ENCODE peak calls at places on chromosomes 4 and X, in eight cellular contexts. B is ascending aorta, R is upper lobe of right lung, J is WTC11, H is left ventricle myocardium inferior, K is Peyer's patch, C is tibial artery, E is DND-41. F is an unnamed sample.

GRCh38 chr4:87560802-87561201 is 31.6 kb upstream of the SPARCL1 start:
- DNase-seq in B (no peak), R (no peak), J (no peak), H (no peak), K (no peak), C (no peak), E (no peak), F (no peak)

GRCh38 chrX:12210196-12210815 is 72.0 kb downstream of the FRMPD4 start:
- DNase-seq in B (no peak), R (no peak), J (no peak), H (peak; percentile 16), K (no peak), C (peak; percentile 22), E (no peak), F (no peak)

GRCh38 chrX:13755254-13755653 is 20.7 kb downstream of the OFD1 start:
- DNase-seq in B (no peak), R (no peak), J (no peak), H (no peak), K (no peak), C (no peak), E (no peak), F (no peak)

GRCh38 chrX:43655961-43656494 is at the start of gene MAOA:
- DNase-seq in B (peak; percentile 64), R (peak; percentile 92), J (peak; percentile 46), H (peak; percentile 80), K (peak; percentile 92), C (peak; percentile 95), E (no peak), F (no peak)

GRCh38 chrX:63754860-63755579 is 30.0 kb downstream of the ARHGEF9 start:
- DNase-seq in B (peak; percentile 89), R (peak; percentile 94), J (peak; percentile 89), H (peak; percentile 90), K (peak; percentile 96), C (peak; percentile 91), E (peak; percentile 93), F (peak; percentile 76)

GRCh38 chrX:154696328-154697045 is 43.1 kb upstream of the CTAG2 start:
- DNase-seq in B (no peak), R (no peak), J (no peak), H (no peak), K (no peak), C (no peak), E (no peak), F (no peak)

GRCh38 chr4:16205298-16206164 is 20.7 kb downstream of the TAPT1 start:
- DNase-seq in B (no peak), R (no peak), J (no peak), H (no peak), K (no peak), C (no peak), E (no peak), F (no peak)

GRCh38 chr4:151402150-151402865 is 6.7 kb upstream of the FHIP1A start:
- DNase-seq in B (no peak), R (no peak), J (no peak), H (no peak), K (peak; percentile 82), C (no peak), E (no peak), F (no peak)

GRCh38 chr4:80237992-80238391 is 28.5 kb upstream of the FGF5 start:
- DNase-seq in B (no peak), R (no peak), J (no peak), H (no peak), K (no peak), C (no peak), E (no peak), F (no peak)

GRCh38 chr4:36208884-36209473 is 35.3 kb downstream of the ARAP2 start:
- DNase-seq in B (no peak), R (no peak), J (no peak), H (no peak), K (peak; percentile 78), C (no peak), E (peak; percentile 71), F (no peak)

GRCh38 chr4:140809671-140810070 is 53.5 kb upstream of the TBC1D9 start:
- DNase-seq in B (no peak), R (no peak), J (no peak), H (no peak), K (no peak), C (no peak), E (no peak), F (no peak)

DNA sequence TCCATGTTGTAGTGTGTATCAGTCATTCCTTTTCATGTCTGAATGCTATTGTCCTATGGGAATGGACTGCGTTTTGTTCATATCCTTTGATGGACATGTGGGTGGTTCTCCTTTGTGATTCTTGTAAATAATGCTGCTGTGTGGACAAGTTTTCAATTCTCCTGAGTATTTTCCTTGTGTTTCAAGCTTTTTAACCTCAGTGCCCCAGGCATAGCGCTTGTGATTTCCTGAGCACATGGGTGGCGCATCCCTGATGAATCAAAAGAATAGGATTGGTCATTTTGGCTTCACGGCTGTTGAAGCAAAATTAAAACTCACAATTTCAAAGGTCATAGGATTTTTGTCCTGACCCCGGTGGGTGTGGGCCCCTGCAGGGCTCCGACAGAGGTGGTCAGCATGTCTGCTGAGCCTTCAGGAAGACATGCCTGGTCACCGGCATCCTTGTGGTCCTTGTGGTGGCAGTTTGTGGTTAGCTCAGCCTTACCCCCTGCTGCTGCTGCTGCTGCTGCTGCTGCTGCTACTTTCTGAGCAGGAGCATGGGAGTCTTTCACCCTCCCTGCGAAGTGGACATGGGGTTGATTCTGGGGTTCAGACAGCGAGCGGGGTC is 30.0 kb downstream of the SHROOM2 start:
- DNase-seq in B (no peak), R (no peak), J (no peak), H (no peak), K (no peak), C (no peak), E (peak; percentile 4), F (no peak)
- TF ChIP-seq CTCF in B (no peak), R (no peak), J (no peak), H (no peak), K (no peak), C (no peak), E (no peak), F (no peak)

DNA sequence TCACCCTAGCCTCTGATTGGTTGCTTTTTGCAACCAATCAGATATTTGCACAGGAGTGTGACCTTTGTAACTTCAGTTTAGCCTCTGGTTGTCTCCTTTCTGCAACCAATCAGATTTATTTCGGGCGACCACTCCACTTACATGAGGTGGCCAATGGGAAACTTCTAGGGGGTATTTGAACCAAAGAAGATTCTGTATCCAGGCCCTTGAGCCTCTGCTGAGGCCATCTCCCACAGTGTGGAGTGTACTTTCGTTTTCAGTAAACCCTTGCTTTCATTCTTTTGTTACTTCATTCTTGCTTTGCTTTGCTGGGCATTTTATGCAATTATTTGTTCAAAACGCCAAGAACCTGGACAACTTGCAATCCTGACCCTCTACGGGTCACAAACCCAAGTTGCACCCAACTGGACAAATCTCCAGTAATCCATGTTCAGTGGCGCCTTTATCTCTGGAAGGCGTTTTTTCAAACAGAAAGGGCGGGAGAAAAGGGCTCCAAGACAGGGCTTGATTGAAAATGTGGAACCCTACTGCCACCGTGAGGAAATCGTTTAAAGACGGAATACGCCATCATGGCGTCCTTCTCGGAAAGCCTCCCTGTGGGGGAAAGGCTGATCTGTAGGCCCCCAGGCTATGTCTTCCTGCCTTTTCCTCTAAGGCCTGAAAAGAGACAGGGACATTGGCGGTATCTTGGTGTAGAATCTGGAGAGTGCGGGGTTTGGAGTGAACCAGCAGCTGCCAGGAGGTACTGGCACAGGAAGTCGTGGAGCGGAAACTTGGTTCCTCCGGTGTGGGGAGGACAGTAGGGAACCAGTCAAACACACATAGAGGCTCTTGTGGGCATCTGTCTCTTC is 184.6 kb downstream of the OR13H1 start:
- DNase-seq in B (peak; percentile 21), R (no peak), J (peak; percentile 15), H (no peak), K (peak; percentile 90), C (no peak), E (no peak), F (no peak)
- TF ChIP-seq CTCF in B (peak; percentile 57), R (no peak), J (no peak), H (no peak), K (no peak), C (no peak), E (no peak), F (no peak)

GRCh38 chr4:96383349-96383748 is 543.5 kb downstream of the PDHA2 start:
- DNase-seq in B (no peak), R (no peak), J (no peak), H (no peak), K (no peak), C (no peak), E (no peak), F (no peak)

GRCh38 chr4:96379524-96379923 is 539.6 kb downstream of the PDHA2 start:
- DNase-seq in B (no peak), R (no peak), J (no peak), H (no peak), K (no peak), C (no peak), E (no peak), F (no peak)

DNA sequence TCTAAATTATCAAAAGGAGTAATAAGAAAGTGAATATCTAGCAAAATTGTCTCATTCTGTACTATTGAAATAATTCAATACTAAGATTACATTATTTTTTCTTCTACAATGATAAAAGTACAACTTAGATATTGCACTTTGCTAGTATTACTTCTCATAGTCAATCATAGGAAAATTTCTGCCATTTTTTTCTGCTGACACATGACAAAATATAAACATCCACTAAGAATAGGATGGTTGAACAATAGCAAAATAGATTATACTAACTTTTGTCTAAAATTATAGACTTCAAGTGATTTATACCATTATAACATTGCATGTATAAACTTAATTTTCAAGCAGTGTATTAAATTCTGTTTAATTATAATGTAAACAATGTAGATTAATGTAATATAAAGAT is 540.2 kb downstream of the PDHA2 start:
- DNase-seq in B (no peak), R (no peak), J (no peak), H (no peak), K (no peak), C (no peak), E (no peak), F (no peak)
- TF ChIP-seq CTCF in B (no peak), R (no peak), J (no peak), H (no peak), K (no peak), C (no peak), E (no peak), F (no peak)

GRCh38 chr4:8319061-8319460 is 49.5 kb downstream of the HTRA3 start:
- DNase-seq in B (peak; percentile 7), R (no peak), J (no peak), H (no peak), K (peak; percentile 26), C (no peak), E (no peak), F (no peak)

GRCh38 chr4:8318509-8318908 is 49.0 kb downstream of the HTRA3 start:
- DNase-seq in B (no peak), R (no peak), J (no peak), H (no peak), K (peak; percentile 24), C (no peak), E (no peak), F (no peak)

GRCh38 chr4:8319731-8320385 is 50.3 kb downstream of the HTRA3 start:
- DNase-seq in B (no peak), R (peak; percentile 61), J (no peak), H (peak; percentile 76), K (peak; percentile 40), C (no peak), E (no peak), F (no peak)

GRCh38 chr4:8321220-8321619 is 51.7 kb downstream of the HTRA3 start:
- DNase-seq in B (no peak), R (no peak), J (no peak), H (no peak), K (no peak), C (no peak), E (no peak), F (no peak)

DNA sequence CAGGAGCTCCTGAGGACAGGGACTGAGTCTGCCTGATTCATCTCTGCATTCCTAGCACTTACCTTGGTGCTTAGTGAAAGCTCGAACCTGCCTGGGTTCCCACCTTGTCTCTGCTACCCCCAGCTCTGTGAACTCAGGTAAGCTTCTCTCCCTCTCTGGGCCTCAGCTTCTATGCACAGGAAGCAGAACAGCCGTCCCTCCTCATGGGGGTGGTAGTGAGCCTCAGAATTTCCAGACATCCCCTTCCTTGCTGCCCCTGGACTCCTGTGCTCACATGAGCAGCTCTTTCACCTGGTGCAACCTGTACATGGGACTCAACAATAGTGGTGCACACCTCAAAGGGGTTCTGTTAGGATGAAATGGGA is 50.8 kb downstream of the HTRA3 start:
- DNase-seq in B (no peak), R (peak; percentile 35), J (peak; percentile 56), H (peak; percentile 32), K (peak; percentile 18), C (no peak), E (no peak), F (no peak)
- TF ChIP-seq CTCF in B (no peak), R (no peak), J (peak; percentile 30), H (peak; percentile 53), K (no peak), C (no peak), E (peak; percentile 41), F (no peak)